ENCODE peak calls at places on chromosomes 6 and 20, in six cellular contexts. D, O, A, T, L and Z are unnamed samples.

GRCh38 chr6:166253277-166254229 is 54.6 kb downstream of the PRR18 start:
- DNase-seq in L (peak; percentile 34), D (no peak), T (peak; percentile 43), A (peak; percentile 58), O (no peak), Z (no peak)

GRCh38 chr6:71510057-71510713 is 221.6 kb downstream of the OGFRL1 start:
- DNase-seq in L (no peak), D (peak; percentile 87), A (peak; percentile 49), O (no peak), T (peak; percentile 28), Z (peak; percentile 86)

GRCh38 chr6:33132121-33132524 is 56.3 kb downstream of the HLA-DPB1 start:
- DNase-seq in T (no peak), O (no peak), A (no peak), L (no peak), D (no peak), Z (no peak)

GRCh38 chr6:17470953-17471335 is 77.5 kb downstream of the CAP2 start:
- DNase-seq in A (no peak), T (no peak), D (no peak), O (no peak), L (no peak), Z (no peak)

GRCh38 chr6:14744212-14744556 is 501.7 kb upstream of the JARID2 start:
- DNase-seq in O (no peak), D (no peak), T (no peak), L (no peak), A (no peak), Z (no peak)

GRCh38 chr6:158584236-158584651 is 24.4 kb downstream of the TMEM181 start:
- DNase-seq in L (no peak), D (no peak), O (no peak), A (no peak), T (no peak), Z (no peak)

GRCh38 chr6:42505377-42505702 is 53.6 kb upstream of the TRERF1 start:
- DNase-seq in D (no peak), A (no peak), L (no peak), T (no peak), O (no peak), Z (no peak)

GRCh38 chr20:14093652-14094051 is 98.3 kb downstream of the MACROD2 start:
- DNase-seq in O (no peak), D (no peak), T (no peak), L (no peak), A (no peak), Z (no peak)

GRCh38 chr6:134819236-134819635 is 130.7 kb downstream of the ALDH8A1 start:
- DNase-seq in L (no peak), A (no peak), T (no peak), O (no peak), D (no peak), Z (no peak)

GRCh38 chr6:143612186-143612585 is 65.6 kb upstream of the PHACTR2 start:
- DNase-seq in L (no peak), D (no peak), O (no peak), T (no peak), A (no peak), Z (no peak)

GRCh38 chr6:169568314-169569087 is 133.3 kb downstream of the WDR27 start:
- DNase-seq in D (peak; percentile 48), L (no peak), O (peak; percentile 45), A (no peak), T (no peak), Z (no peak)

GRCh38 chr20:1846341-1846740 is 48.9 kb upstream of the SIRPA start:
- DNase-seq in A (no peak), L (no peak), T (no peak), D (no peak), O (no peak), Z (no peak)

GRCh38 chr6:9044426-9044825 is 609.1 kb upstream of the SLC35B3 start:
- DNase-seq in O (no peak), A (no peak), L (no peak), D (no peak), T (no peak), Z (no peak)

GRCh38 chr6:123448306-123448884 is 188.4 kb downstream of the TRDN start:
- DNase-seq in T (no peak), A (peak; percentile 41), O (no peak), D (no peak), L (no peak), Z (no peak)

GRCh38 chr20:24150406-24150805 is 161.8 kb upstream of the GGTLC1 start:
- DNase-seq in A (no peak), L (no peak), O (peak; percentile 90), D (peak; percentile 62), T (no peak), Z (no peak)

GRCh38 chr6:90184334-90185298 is 112.0 kb downstream of the BACH2 start:
- DNase-seq in T (no peak), O (no peak), L (peak; percentile 22), A (no peak), D (no peak), Z (no peak)

GRCh38 chr20:47054945-47055344 is 160.3 kb downstream of the EYA2 start:
- DNase-seq in O (no peak), T (no peak), A (no peak), L (no peak), D (peak; percentile 56), Z (no peak)

GRCh38 chr6:138266095-138266494 is 47.8 kb upstream of the PBOV1 start:
- DNase-seq in T (no peak), O (no peak), L (no peak), A (no peak), D (no peak), Z (no peak)

GRCh38 chr6:40706222-40706621 is 119.1 kb upstream of the LRFN2 start:
- DNase-seq in D (no peak), L (no peak), T (no peak), O (no peak), A (no peak), Z (no peak)

GRCh38 chr20:18056174-18057105 is 1.3 kb downstream of the OVOL2 start:
- DNase-seq in L (no peak), T (peak; percentile 88), A (no peak), O (no peak), D (no peak), Z (no peak)

GRCh38 chr6:7334685-7335084 is 21.7 kb upstream of the SSR1 start:
- DNase-seq in L (no peak), O (no peak), T (no peak), A (no peak), D (no peak), Z (no peak)

GRCh38 chr6:124958149-124958548 is 4.1 kb upstream of the RNF217 start:
- DNase-seq in O (no peak), T (no peak), D (no peak), L (no peak), A (no peak), Z (no peak)

GRCh38 chr6:163147988-163148387 is 266.5 kb upstream of the QKI start:
- DNase-seq in A (no peak), O (no peak), T (no peak), L (no peak), D (no peak), Z (no peak)
- TF ChIP-seq CTCF in A (no peak), O (no peak), T (no peak), L (no peak), D (no peak), Z (peak; percentile 39)

GRCh38 chr6:30612213-30612612 is 4.8 kb downstream of the PPP1R10 start:
- DNase-seq in A (no peak), T (no peak), L (no peak), O (no peak), D (no peak), Z (no peak)
- TF ChIP-seq CTCF in A (peak; percentile 33), T (no peak), L (no peak), O (peak; percentile 38), D (no peak), Z (peak; percentile 50)

GRCh38 chr20:48578397-48579098 is 249.3 kb downstream of the PREX1 start:
- DNase-seq in D (no peak), L (no peak), A (no peak), T (no peak), O (no peak), Z (no peak)
- TF ChIP-seq CTCF in D (no peak), L (no peak), A (no peak), T (no peak), O (no peak), Z (no peak)

DNA sequence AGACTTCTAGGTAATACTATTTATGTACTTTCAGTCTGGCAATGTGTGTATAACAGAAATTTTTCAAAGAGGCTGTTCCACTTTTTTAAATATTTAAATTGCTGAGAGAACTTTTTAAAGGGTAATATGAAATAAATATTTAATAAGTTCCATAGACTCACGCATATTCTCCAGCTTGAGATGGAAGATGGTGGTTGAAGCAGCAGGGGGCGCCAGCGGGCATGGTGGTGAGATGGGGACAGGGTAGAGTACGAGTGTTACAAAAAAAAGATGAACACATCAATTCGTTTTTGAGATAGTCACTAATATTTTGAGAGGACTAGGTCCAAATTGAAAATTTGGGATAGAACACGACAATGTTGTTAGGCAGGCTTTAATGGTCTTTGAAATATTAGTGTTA is 68.4 kb downstream of the RSPO3 start:
- DNase-seq in T (peak; percentile 71), A (peak; percentile 86), L (peak; percentile 33), O (no peak), D (peak; percentile 88), Z (no peak)
- TF ChIP-seq CTCF in T (no peak), A (peak; percentile 51), L (no peak), O (peak; percentile 27), D (no peak), Z (peak; percentile 36)

GRCh38 chr6:116133453-116133852 is 7.5 kb upstream of the COL10A1 start:
- DNase-seq in A (no peak), L (no peak), T (no peak), O (no peak), D (no peak), Z (no peak)
- TF ChIP-seq CTCF in A (no peak), L (no peak), T (no peak), O (no peak), D (no peak), Z (no peak)

GRCh38 chr6:36873612-36874011 is 991 bp downstream of the PPIL1 start:
- DNase-seq in O (no peak), T (no peak), D (no peak), A (no peak), L (no peak), Z (no peak)
- TF ChIP-seq CTCF in O (no peak), T (no peak), D (no peak), A (no peak), L (no peak), Z (no peak)

GRCh38 chr20:11691766-11692165 is 225.9 kb upstream of the BTBD3 start:
- DNase-seq in O (no peak), D (no peak), L (no peak), T (no peak), A (no peak), Z (no peak)

GRCh38 chr20:11689262-11689661 is 228.4 kb upstream of the BTBD3 start:
- DNase-seq in A (no peak), L (no peak), D (no peak), O (no peak), T (no peak), Z (no peak)

GRCh38 chr20:11694467-11694866 is 223.2 kb upstream of the BTBD3 start:
- DNase-seq in A (no peak), O (no peak), L (no peak), D (no peak), T (no peak), Z (no peak)

GRCh38 chr20:11697055-11697454 is 220.6 kb upstream of the BTBD3 start:
- DNase-seq in D (no peak), A (no peak), L (no peak), O (no peak), T (no peak), Z (no peak)

DNA sequence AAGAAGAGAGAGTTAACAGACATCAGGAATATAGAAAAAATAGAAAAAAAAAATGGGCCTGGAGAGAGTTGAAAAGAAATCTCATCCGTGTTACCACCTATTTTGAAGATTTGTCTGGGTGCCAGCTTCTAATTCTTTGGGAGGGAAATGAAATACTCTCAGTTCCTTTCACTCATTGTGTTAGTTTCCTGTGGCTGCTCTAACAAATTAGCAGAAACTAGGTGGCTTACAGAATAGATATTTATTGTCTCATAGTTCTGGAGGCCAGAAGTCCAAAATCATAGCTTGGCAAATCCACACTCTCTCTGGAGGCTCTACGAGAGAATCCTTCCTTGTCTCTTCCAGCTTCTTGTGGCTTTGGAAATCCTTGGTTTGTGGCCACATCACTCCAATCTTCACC is 225.1 kb upstream of the BTBD3 start:
- DNase-seq in D (no peak), L (no peak), T (no peak), O (no peak), A (no peak), Z (no peak)
- TF ChIP-seq CTCF in D (no peak), L (no peak), T (no peak), O (no peak), A (no peak), Z (no peak)